ENCODE peak calls at places on chromosome 6, in five cellular contexts. One of them, this sample, is unnamed.
A peak's percentile ranks its signal among the peaks of the same experiment; 100 is the strongest.

GRCh38 chr6:81487489-81487888 is 265.0 kb downstream of the TENT5A start:
- DNase-seq in H9: no peak
- DNase-seq in IMR-90: peak; percentile 62
- DNase-seq in mesendoderm: peak; percentile 14
- DNase-seq in neuronal stem cell: no peak
- DNase-seq in this sample: no peak

GRCh38 chr6:149079456-149079855 is 238.1 kb upstream of the TAB2 start:
- DNase-seq in H9: no peak
- DNase-seq in IMR-90: no peak
- DNase-seq in mesendoderm: no peak
- DNase-seq in neuronal stem cell: no peak
- DNase-seq in this sample: no peak

GRCh38 chr6:111423960-111424846 is 58.8 kb downstream of the REV3L start:
- DNase-seq in H9: no peak
- DNase-seq in IMR-90: peak; percentile 10
- DNase-seq in mesendoderm: no peak
- DNase-seq in neuronal stem cell: no peak
- DNase-seq in this sample: no peak

GRCh38 chr6:1729133-1729751 is 119.5 kb downstream of the FOXC1 start:
- DNase-seq in H9: no peak
- DNase-seq in IMR-90: no peak
- DNase-seq in mesendoderm: peak; percentile 27
- DNase-seq in neuronal stem cell: no peak
- DNase-seq in this sample: no peak

GRCh38 chr6:132076452-132076851 is 125.3 kb upstream of the CCN2 start:
- DNase-seq in H9: no peak
- DNase-seq in IMR-90: no peak
- DNase-seq in mesendoderm: no peak
- DNase-seq in neuronal stem cell: no peak
- DNase-seq in this sample: no peak

GRCh38 chr6:82959385-82959941 is 106.2 kb downstream of the UBE3D start:
- DNase-seq in H9: peak; percentile 45
- DNase-seq in IMR-90: peak; percentile 70
- DNase-seq in mesendoderm: peak; percentile 92
- DNase-seq in neuronal stem cell: peak; percentile 38
- DNase-seq in this sample: peak; percentile 50

GRCh38 chr6:28585335-28585734 is 59.7 kb downstream of the GPX5 start:
- DNase-seq in H9: no peak
- DNase-seq in IMR-90: peak; percentile 76
- DNase-seq in mesendoderm: no peak
- DNase-seq in neuronal stem cell: no peak
- DNase-seq in this sample: peak; percentile 76

GRCh38 chr6:155077331-155077730 is 82.2 kb downstream of the TIAM2 start:
- DNase-seq in H9: no peak
- DNase-seq in IMR-90: no peak
- DNase-seq in mesendoderm: no peak
- DNase-seq in neuronal stem cell: no peak
- DNase-seq in this sample: no peak

GRCh38 chr6:44538841-44539240 is 151.3 kb downstream of the CDC5L start:
- DNase-seq in H9: no peak
- DNase-seq in IMR-90: no peak
- DNase-seq in mesendoderm: no peak
- DNase-seq in neuronal stem cell: no peak
- DNase-seq in this sample: no peak

GRCh38 chr6:147099974-147100373 is 104.2 kb upstream of the STXBP5 start:
- DNase-seq in H9: no peak
- DNase-seq in IMR-90: peak; percentile 93
- DNase-seq in mesendoderm: no peak
- DNase-seq in neuronal stem cell: no peak
- DNase-seq in this sample: peak; percentile 52

GRCh38 chr6:80095600-80095999 is 10.9 kb upstream of the BCKDHB start:
- DNase-seq in H9: no peak
- DNase-seq in IMR-90: no peak
- DNase-seq in mesendoderm: no peak
- DNase-seq in neuronal stem cell: no peak
- DNase-seq in this sample: no peak

GRCh38 chr6:38209291-38209865 is 389.9 kb downstream of the ZFAND3 start:
- DNase-seq in H9: no peak
- DNase-seq in IMR-90: peak; percentile 7
- DNase-seq in mesendoderm: no peak
- DNase-seq in neuronal stem cell: no peak
- DNase-seq in this sample: no peak

GRCh38 chr6:14784596-14785360 is 461.1 kb upstream of the JARID2 start:
- DNase-seq in H9: peak; percentile 87
- DNase-seq in IMR-90: no peak
- DNase-seq in mesendoderm: peak; percentile 72
- DNase-seq in neuronal stem cell: peak; percentile 88
- DNase-seq in this sample: peak; percentile 37

GRCh38 chr6:37617073-37617472 is 80.6 kb downstream of the MDGA1 start:
- DNase-seq in H9: no peak
- DNase-seq in IMR-90: no peak
- DNase-seq in mesendoderm: no peak
- DNase-seq in neuronal stem cell: no peak
- DNase-seq in this sample: no peak

GRCh38 chr6:5149891-5150290 is 64.8 kb downstream of the PPP1R3G start:
- DNase-seq in H9: no peak
- DNase-seq in IMR-90: no peak
- DNase-seq in mesendoderm: no peak
- DNase-seq in neuronal stem cell: no peak
- DNase-seq in this sample: no peak

GRCh38 chr6:7267521-7268091 is 45.4 kb downstream of the SSR1 start:
- DNase-seq in H9: no peak
- DNase-seq in IMR-90: peak; percentile 94
- DNase-seq in mesendoderm: no peak
- DNase-seq in neuronal stem cell: no peak
- DNase-seq in this sample: no peak

GRCh38 chr6:130411481-130411880 is 45.7 kb downstream of the TMEM200A start:
- DNase-seq in H9: no peak
- DNase-seq in IMR-90: no peak
- DNase-seq in mesendoderm: no peak
- DNase-seq in neuronal stem cell: no peak
- DNase-seq in this sample: peak; percentile 4

GRCh38 chr6:130406935-130407532 is 41.2 kb downstream of the TMEM200A start:
- DNase-seq in H9: no peak
- DNase-seq in IMR-90: no peak
- DNase-seq in mesendoderm: peak; percentile 26
- DNase-seq in neuronal stem cell: no peak
- DNase-seq in this sample: no peak

GRCh38 chr6:130409394-130410095 is 43.7 kb downstream of the TMEM200A start:
- DNase-seq in H9: no peak
- DNase-seq in IMR-90: peak; percentile 62
- DNase-seq in mesendoderm: no peak
- DNase-seq in neuronal stem cell: no peak
- DNase-seq in this sample: no peak

GRCh38 chr6:130405549-130405948 is 39.7 kb downstream of the TMEM200A start:
- DNase-seq in H9: no peak
- DNase-seq in IMR-90: no peak
- DNase-seq in mesendoderm: no peak
- DNase-seq in neuronal stem cell: no peak
- DNase-seq in this sample: no peak
- H2BK5ac ChIP-seq in H9: no peak overlapping the region
- H2BK5ac ChIP-seq in IMR-90: no peak overlapping the region
- H2BK5ac ChIP-seq in mesendoderm: no peak overlapping the region
- H2BK5ac ChIP-seq in neuronal stem cell: no peak overlapping the region
- H2BK5ac ChIP-seq in this sample: no peak overlapping the region

GRCh38 chr6:75283907-75284284 is 696 bp downstream of the TMEM30A start:
- DNase-seq in H9: no peak
- DNase-seq in IMR-90: no peak
- DNase-seq in mesendoderm: peak; percentile 16
- DNase-seq in neuronal stem cell: no peak
- DNase-seq in this sample: no peak

GRCh38 chr6:75286955-75287354 is 2.4 kb upstream of the TMEM30A start:
- DNase-seq in H9: no peak
- DNase-seq in IMR-90: no peak
- DNase-seq in mesendoderm: no peak
- DNase-seq in neuronal stem cell: no peak
- DNase-seq in this sample: no peak

GRCh38 chr6:75285156-75285639 is 606 bp upstream of the TMEM30A start:
- DNase-seq in H9: no peak
- DNase-seq in IMR-90: no peak
- DNase-seq in mesendoderm: no peak
- DNase-seq in neuronal stem cell: no peak
- DNase-seq in this sample: no peak

GRCh38 chr6:75282706-75283105 is 1.9 kb downstream of the TMEM30A start:
- DNase-seq in H9: no peak
- DNase-seq in IMR-90: no peak
- DNase-seq in mesendoderm: peak; percentile 40
- DNase-seq in neuronal stem cell: no peak
- DNase-seq in this sample: peak; percentile 32

DNA sequence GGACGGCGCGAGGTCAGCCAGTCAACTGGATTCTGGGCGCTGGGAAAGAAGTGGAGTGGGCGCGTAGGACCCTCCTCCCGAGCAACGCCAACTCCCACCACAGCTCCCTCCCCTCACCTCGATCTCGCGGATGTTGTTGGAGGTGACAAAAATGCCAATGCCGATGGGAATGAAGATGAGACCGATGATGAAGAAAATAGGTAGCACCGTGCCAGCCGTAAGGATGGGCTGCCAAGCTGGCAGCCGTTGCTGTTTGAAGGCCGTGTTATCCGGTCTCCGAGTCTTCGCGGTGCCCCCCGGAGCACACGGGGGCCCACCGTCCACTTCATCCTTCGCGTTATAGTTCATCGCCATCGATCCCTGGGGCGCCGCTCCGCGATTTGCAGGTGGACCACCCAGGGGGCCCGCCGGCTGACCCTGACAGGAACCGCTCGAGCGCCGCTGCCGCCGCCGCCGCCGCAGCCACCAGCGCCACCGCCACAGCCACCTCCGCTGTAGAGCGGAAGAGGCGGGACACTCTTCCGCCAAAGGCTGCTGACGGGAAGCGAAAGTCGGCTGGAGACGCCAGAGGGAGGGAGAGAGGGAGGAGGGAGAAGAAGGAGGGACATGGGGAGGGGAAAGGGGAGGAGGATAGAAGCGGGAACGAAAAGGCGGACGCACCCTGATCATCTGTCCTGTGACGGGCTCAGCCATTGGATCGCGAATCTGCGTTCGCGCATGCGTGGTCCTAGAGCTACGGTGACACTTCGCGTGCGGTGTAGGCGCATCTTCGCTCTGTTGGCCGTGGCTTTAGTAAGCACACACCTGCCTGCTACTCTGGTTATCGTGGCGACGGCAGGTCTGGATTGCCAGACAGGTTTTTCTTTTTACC is at the start of gene TMEM30A:
- DNase-seq in H9: peak; percentile 99
- DNase-seq in IMR-90: peak; percentile 99
- DNase-seq in mesendoderm: peak; percentile 100
- DNase-seq in neuronal stem cell: peak; percentile 98
- DNase-seq in this sample: peak; percentile 100
- H3K23ac ChIP-seq in H9: no peak within 1 kb of the TSS
- H3K23ac ChIP-seq in IMR-90: peak within 1 kb of the TSS; percentile 98
- H3K23ac ChIP-seq in mesendoderm: peak within 1 kb of the TSS; percentile 80
- H3K23ac ChIP-seq in neuronal stem cell: peak within 1 kb of the TSS; percentile 48
- H3K23ac ChIP-seq in this sample: no peak within 1 kb of the TSS

GRCh38 chr6:50077385-50077784 is 27.7 kb upstream of the DEFB112 start:
- DNase-seq in H9: no peak
- DNase-seq in IMR-90: no peak
- DNase-seq in mesendoderm: no peak
- DNase-seq in neuronal stem cell: no peak
- DNase-seq in this sample: no peak

GRCh38 chr6:50071921-50072320 is 22.2 kb upstream of the DEFB112 start:
- DNase-seq in H9: no peak
- DNase-seq in IMR-90: no peak
- DNase-seq in mesendoderm: peak; percentile 17
- DNase-seq in neuronal stem cell: no peak
- DNase-seq in this sample: no peak

GRCh38 chr6:50076431-50076830 is 26.7 kb upstream of the DEFB112 start:
- DNase-seq in H9: no peak
- DNase-seq in IMR-90: no peak
- DNase-seq in mesendoderm: no peak
- DNase-seq in neuronal stem cell: no peak
- DNase-seq in this sample: no peak
- H2BK5ac ChIP-seq in H9: no peak overlapping the region
- H2BK5ac ChIP-seq in IMR-90: no peak overlapping the region
- H2BK5ac ChIP-seq in mesendoderm: no peak overlapping the region
- H2BK5ac ChIP-seq in neuronal stem cell: no peak overlapping the region
- H2BK5ac ChIP-seq in this sample: no peak overlapping the region

DNA sequence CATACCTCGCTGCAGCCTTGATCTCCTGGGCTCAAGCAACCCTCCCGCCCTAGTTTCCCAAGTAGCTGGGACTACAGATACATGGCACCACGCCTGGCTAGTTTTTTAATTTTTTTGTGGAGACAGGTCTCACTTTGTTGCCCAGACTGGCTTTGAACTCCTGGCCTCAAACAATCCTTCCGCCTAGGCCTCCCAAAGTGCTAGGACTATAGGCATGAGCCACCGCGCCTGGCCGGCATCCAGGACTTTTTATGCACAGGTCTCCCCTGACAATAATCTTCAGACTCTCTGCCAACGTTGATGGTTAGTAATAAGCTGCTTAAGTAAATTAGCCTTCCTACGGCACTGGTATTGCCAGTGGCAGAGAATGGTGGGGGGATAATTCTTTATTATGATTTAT is 110.5 kb upstream of the MTHFD1L start:
- DNase-seq in H9: no peak
- DNase-seq in IMR-90: no peak
- DNase-seq in mesendoderm: no peak
- DNase-seq in neuronal stem cell: no peak
- DNase-seq in this sample: no peak
- H3K23ac ChIP-seq in H9: no peak overlapping the region
- H3K23ac ChIP-seq in IMR-90: no peak overlapping the region
- H3K23ac ChIP-seq in mesendoderm: no peak overlapping the region
- H3K23ac ChIP-seq in neuronal stem cell: no peak overlapping the region
- H3K23ac ChIP-seq in this sample: no peak overlapping the region

GRCh38 chr6:53064726-53065265 is 408 bp upstream of the FBXO9 start:
- DNase-seq in H9: peak; percentile 97
- DNase-seq in IMR-90: peak; percentile 97
- DNase-seq in mesendoderm: peak; percentile 99
- DNase-seq in neuronal stem cell: peak; percentile 90
- DNase-seq in this sample: peak; percentile 99
- H2BK5ac ChIP-seq in H9: no peak overlapping the region
- H2BK5ac ChIP-seq in IMR-90: peak overlapping the region; percentile 72
- H2BK5ac ChIP-seq in mesendoderm: peak overlapping the region; percentile 27
- H2BK5ac ChIP-seq in neuronal stem cell: peak overlapping the region; percentile 59
- H2BK5ac ChIP-seq in this sample: peak overlapping the region; percentile 15

DNA sequence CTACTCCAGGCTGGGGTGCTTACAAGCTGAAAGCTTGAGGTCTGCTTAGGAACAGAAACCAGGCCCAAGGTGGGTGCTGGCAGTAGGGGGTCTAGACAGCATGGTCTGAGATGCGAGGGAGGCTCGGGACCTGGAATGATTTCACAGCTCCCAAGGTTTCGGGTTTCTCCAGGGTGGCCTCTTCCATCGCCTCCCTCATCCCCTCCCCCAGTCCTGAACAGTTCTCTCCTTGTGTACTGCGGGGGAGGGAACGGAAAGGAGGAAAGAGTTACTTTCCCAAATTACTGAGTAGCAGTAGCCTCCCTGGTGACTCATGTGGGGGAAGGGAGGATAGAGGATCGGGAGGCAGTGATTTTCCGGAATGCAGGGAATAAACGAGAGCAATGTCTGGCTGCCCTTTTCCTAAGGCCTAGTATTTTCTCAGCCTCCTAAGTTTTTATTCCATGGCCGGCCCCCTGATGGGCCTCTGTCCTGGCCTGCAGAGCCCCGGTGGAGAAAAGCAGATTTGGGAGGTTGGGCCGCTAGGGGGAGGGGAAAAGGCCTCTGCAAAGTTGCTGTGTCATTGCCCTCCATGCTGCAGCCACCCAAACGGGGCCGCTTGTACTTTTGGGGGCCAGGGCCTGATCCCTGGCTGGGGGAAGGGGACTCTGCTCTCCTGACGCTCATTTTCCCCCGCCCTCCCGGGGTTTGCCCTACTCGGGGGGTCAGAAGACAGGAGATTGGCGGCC is 1.5 kb downstream of the BRD2 start:
- DNase-seq in H9: peak; percentile 81
- DNase-seq in IMR-90: peak; percentile 97
- DNase-seq in mesendoderm: peak; percentile 97
- DNase-seq in neuronal stem cell: peak; percentile 86
- DNase-seq in this sample: peak; percentile 73
- H3K23ac ChIP-seq in H9: peak overlapping the region; percentile 9
- H3K23ac ChIP-seq in IMR-90: peak overlapping the region; percentile 99
- H3K23ac ChIP-seq in mesendoderm: peak overlapping the region; percentile 87
- H3K23ac ChIP-seq in neuronal stem cell: peak overlapping the region; percentile 98
- H3K23ac ChIP-seq in this sample: no peak overlapping the region

This sample was measured in trophoblast cell.